ENCODE peak calls at places on chromosomes 6 and 20, in eight cellular contexts. W is adrenal gland; V is hippocampal formation; J is NCI-H2081; S is substantia nigra; A is activated naive CD4-positive, alpha-beta T cell treated with anti-CD3 and anti-CD28 coated beads, Interleukin-2, amount 10 ng/mL, durations not matched to agents 7 days and 5 days; P is brain microvascular endothelial cell; K is HT1080. T is an unnamed sample.

GRCh38 chr6:35489995-35490791 is 6.7 kb downstream of the TEAD3 start:
- DNase-seq in W (peak), V (no peak), J (no peak), S (peak), A (no peak), P (no peak), K (no peak), T (no peak)

GRCh38 chr6:28490191-28490890 is 25.3 kb downstream of the GPX6 start:
- DNase-seq in W (no peak), V (peak), J (no peak), S (no peak), A (no peak), P (peak), K (no peak), T (no peak)

GRCh38 chr6:161217631-161218030 is 56.2 kb downstream of the AGPAT4 start:
- DNase-seq in W (no peak), V (no peak), J (no peak), S (no peak), A (no peak), P (no peak), K (no peak), T (no peak)

GRCh38 chr6:139373154-139373927 is 1.1 kb downstream of the CITED2 start:
- DNase-seq in W (peak), V (peak), J (peak), S (peak), A (peak), P (peak), K (peak), T (no peak)

GRCh38 chr6:31729515-31729978 is 448 bp upstream of the DDAH2 start:
- DNase-seq in W (peak), V (peak), J (peak), S (peak), A (peak), P (peak), K (peak), T (peak)

GRCh38 chr6:144259988-144260387 is 25.1 kb upstream of the UTRN start:
- DNase-seq in W (no peak), V (no peak), J (no peak), S (no peak), A (no peak), P (no peak), K (peak), T (no peak)

GRCh38 chr6:148203970-148204369 is 138.7 kb upstream of the SASH1 start:
- DNase-seq in W (no peak), V (no peak), J (no peak), S (no peak), A (peak), P (peak), K (peak), T (no peak)

GRCh38 chr20:51275181-51275580 is 252.3 kb upstream of the KCNG1 start:
- DNase-seq in W (no peak), V (no peak), J (no peak), S (no peak), A (no peak), P (no peak), K (no peak), T (no peak)

GRCh38 chr6:31651602-31652191 is 764 bp downstream of the BAG6 start:
- DNase-seq in W (no peak), V (peak), J (peak), S (no peak), A (no peak), P (peak), K (no peak), T (peak)

GRCh38 chr20:57901526-57901925 is 191.7 kb upstream of the PMEPA1 start:
- DNase-seq in W (no peak), V (no peak), J (no peak), S (no peak), A (no peak), P (no peak), K (no peak), T (no peak)

GRCh38 chr20:23640018-23640872 is 2.5 kb upstream of the CST3 start:
- DNase-seq in W (no peak), V (no peak), J (no peak), S (no peak), A (no peak), P (no peak), K (no peak), T (no peak)

GRCh38 chr20:38145094-38146075 is 19.7 kb downstream of the TGM2 start:
- DNase-seq in W (no peak), V (no peak), J (no peak), S (no peak), A (no peak), P (peak), K (peak), T (no peak)

GRCh38 chr6:132218063-132218696 is 183.1 kb downstream of the MOXD1 start:
- DNase-seq in W (no peak), V (no peak), J (no peak), S (no peak), A (no peak), P (peak), K (no peak), T (no peak)

GRCh38 chr6:134170844-134171243 is 118.4 kb upstream of the SLC2A12 start:
- DNase-seq in W (peak), V (no peak), J (no peak), S (no peak), A (no peak), P (peak), K (peak), T (no peak)

GRCh38 chr20:25483431-25484132 is 76.1 kb downstream of the GINS1 start:
- DNase-seq in W (no peak), V (no peak), J (no peak), S (no peak), A (no peak), P (no peak), K (no peak), T (no peak)

GRCh38 chr6:33786736-33787135 is 2.2 kb downstream of the LEMD2 start:
- DNase-seq in W (no peak), V (no peak), J (no peak), S (no peak), A (no peak), P (no peak), K (no peak), T (no peak)

GRCh38 chr6:158516098-158516497 is 43.8 kb upstream of the TMEM181 start:
- DNase-seq in W (no peak), V (no peak), J (no peak), S (no peak), A (no peak), P (no peak), K (no peak), T (no peak)

GRCh38 chr6:158149641-158150040 is 18.4 kb downstream of the SERAC1 start:
- DNase-seq in W (no peak), V (no peak), J (no peak), S (no peak), A (no peak), P (peak), K (peak), T (no peak)

GRCh38 chr6:96675617-96676016 is 112.7 kb downstream of the FHL5 start:
- DNase-seq in W (no peak), V (no peak), J (peak), S (no peak), A (no peak), P (no peak), K (no peak), T (no peak)

GRCh38 chr20:43820742-43821330 is 93.8 kb upstream of the TOX2 start:
- DNase-seq in W (no peak), V (no peak), J (no peak), S (no peak), A (no peak), P (no peak), K (no peak), T (no peak)

GRCh38 chr20:56004611-56005388 is 519 bp downstream of the CBLN4 start:
- DNase-seq in W (no peak), V (no peak), J (no peak), S (no peak), A (no peak), P (no peak), K (no peak), T (no peak)

GRCh38 chr20:32626859-32627636 is 41.9 kb upstream of the NOL4L start:
- DNase-seq in W (peak), V (peak), J (peak), S (peak), A (no peak), P (no peak), K (no peak), T (no peak)

GRCh38 chr6:36196049-36196879 is at the start of gene BRPF3:
- DNase-seq in W (peak), V (peak), J (peak), S (peak), A (peak), P (peak), K (peak), T (peak)

GRCh38 chr6:142569676-142570075 is 267.9 kb downstream of the ADGRG6 start:
- DNase-seq in W (no peak), V (no peak), J (no peak), S (no peak), A (no peak), P (no peak), K (peak), T (no peak)

GRCh38 chr6:125798734-125799510 is 8.2 kb downstream of the NCOA7 start:
- DNase-seq in W (no peak), V (peak), J (no peak), S (no peak), A (no peak), P (no peak), K (no peak), T (no peak)

GRCh38 chr20:47610247-47610944 is 108.7 kb downstream of the NCOA3 start:
- DNase-seq in W (peak), V (no peak), J (no peak), S (no peak), A (peak), P (peak), K (peak), T (peak)

GRCh38 chr6:129709909-129710721 is at the start of gene ARHGAP18:
- DNase-seq in W (peak), V (peak), J (peak), S (peak), A (peak), P (peak), K (peak), T (peak)

GRCh38 chr6:31453259-31453658 is 44.7 kb upstream of the MICB start:
- DNase-seq in W (no peak), V (no peak), J (no peak), S (no peak), A (no peak), P (no peak), K (no peak), T (no peak)

GRCh38 chr20:57877995-57878394 is 168.2 kb upstream of the PMEPA1 start:
- DNase-seq in W (no peak), V (no peak), J (no peak), S (no peak), A (no peak), P (no peak), K (no peak), T (no peak)

GRCh38 chr20:36098364-36098763 is 56.2 kb upstream of the EPB41L1 start:
- DNase-seq in W (peak), V (no peak), J (no peak), S (peak), A (no peak), P (no peak), K (peak), T (no peak)

GRCh38 chr20:32482251-32483220 is 102.6 kb downstream of the NOL4L start:
- DNase-seq in W (no peak), V (no peak), J (no peak), S (no peak), A (peak), P (no peak), K (peak), T (peak)